ENCODE peak calls at places on chromosomes 4 and X, in eight cellular contexts. C is BE2C, Y is tibial nerve, E is RWPE1, L is neural crest cell, Z is colonic mucosa, P is lower leg skin, O is Calu3. D is an unnamed sample.

GRCh38 chr4:80492761-80493160 is 157.2 kb downstream of the CFAP299 start:
- DNase-seq in Y (no peak), O (peak), Z (peak), L (no peak), C (no peak), P (no peak), E (no peak), D (no peak)

GRCh38 chr4:156779046-156779445 is 192.6 kb downstream of the PDGFC start:
- DNase-seq in Y (no peak), L (no peak), P (no peak), O (no peak), C (no peak), E (no peak), Z (no peak), D (no peak)

GRCh38 chr4:172787117-172787516 is 381.5 kb upstream of the GALNT7 start:
- DNase-seq in L (no peak), Z (no peak), C (no peak), Y (no peak), O (no peak), E (no peak), P (no peak), D (no peak)

GRCh38 chr4:2802618-2803531 is 10.0 kb downstream of the SH3BP2 start:
- DNase-seq in Z (no peak), Y (no peak), P (no peak), L (no peak), C (no peak), E (no peak), O (no peak), D (no peak)

GRCh38 chr4:16820304-16820703 is 78.1 kb downstream of the LDB2 start:
- DNase-seq in Z (no peak), Y (no peak), C (no peak), L (no peak), P (no peak), O (no peak), E (no peak), D (no peak)

GRCh38 chrX:44382871-44383270 is 39.4 kb upstream of the EFHC2 start:
- DNase-seq in O (no peak), E (no peak), Y (no peak), C (no peak), Z (no peak), L (no peak), P (no peak), D (no peak)

GRCh38 chrX:153732406-153732805 is 7.8 kb downstream of the ABCD1 start:
- DNase-seq in E (peak), Z (no peak), O (no peak), L (no peak), C (no peak), P (no peak), Y (no peak), D (no peak)

GRCh38 chrX:68878977-68879376 is 50.2 kb downstream of the EFNB1 start:
- DNase-seq in O (no peak), Z (no peak), P (peak), E (peak), Y (no peak), L (no peak), C (no peak), D (no peak)

GRCh38 chrX:40152706-40153334 is 55.1 kb upstream of the BCOR start:
- DNase-seq in E (no peak), Z (peak), C (peak), Y (no peak), L (peak), O (peak), P (no peak), D (no peak)

GRCh38 chr4:23999714-24000113 is 109.9 kb upstream of the PPARGC1A start:
- DNase-seq in E (peak), Y (no peak), C (no peak), O (no peak), L (no peak), Z (no peak), P (no peak), D (no peak)

GRCh38 chrX:54043084-54043483 is 1.2 kb downstream of the PHF8 start:
- DNase-seq in C (no peak), Y (no peak), O (no peak), P (no peak), L (no peak), E (no peak), Z (no peak), D (no peak)

GRCh38 chr4:961651-962230 is 11.6 kb downstream of the DGKQ start:
- DNase-seq in P (no peak), E (peak), Z (peak), L (no peak), O (no peak), C (no peak), Y (no peak), D (no peak)
- TF ChIP-seq CTCF in P (no peak), E (no peak), Z (no peak), L (no peak), O (no peak), C (no peak), Y (no peak), D (no peak)

DNA sequence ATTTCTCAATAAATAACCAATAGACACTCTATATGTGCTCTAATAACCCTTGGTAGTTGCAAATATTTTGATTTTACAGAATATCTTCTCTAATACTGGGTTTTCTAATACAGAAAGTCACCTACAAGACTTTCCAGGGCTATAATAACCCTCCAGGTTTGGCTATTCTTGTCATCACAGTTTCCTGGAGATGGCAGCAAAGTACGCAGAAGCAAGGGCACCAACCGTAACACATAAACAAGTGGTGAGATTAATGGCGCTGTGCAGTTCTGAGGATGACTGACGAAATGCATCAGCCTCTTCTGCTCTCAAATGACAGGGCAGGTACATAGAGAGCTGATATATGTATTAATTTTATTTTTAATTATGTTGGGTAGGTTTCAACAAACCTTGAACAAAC is 122.4 kb downstream of the C4orf33 start:
- DNase-seq in L (no peak), P (no peak), E (no peak), Y (no peak), Z (peak), O (peak), C (peak), D (peak)
- TF ChIP-seq CTCF in L (no peak), P (no peak), E (peak), Y (no peak), Z (peak), O (no peak), C (peak), D (peak)

DNA sequence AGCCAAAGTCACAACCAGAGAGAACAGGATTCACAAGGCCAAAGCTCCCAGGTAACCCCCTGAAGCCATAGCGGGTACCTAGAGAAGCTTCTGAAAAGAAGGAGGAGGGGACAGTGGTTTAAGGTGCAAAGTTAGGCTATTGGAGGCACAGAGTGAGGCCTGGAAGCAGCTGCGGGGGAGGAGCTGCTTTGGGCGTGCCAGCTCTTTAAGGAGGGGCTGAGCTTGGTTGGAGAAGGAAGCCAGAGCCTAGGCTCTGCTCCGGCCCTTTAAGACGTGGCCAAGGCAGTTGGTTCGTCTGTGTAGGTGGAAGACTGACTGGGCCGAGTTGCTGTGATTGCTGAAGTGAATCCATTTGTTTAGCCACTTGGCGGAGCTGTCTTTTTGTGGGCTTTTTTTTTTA is 1.5 kb downstream of the KLF8 start:
- DNase-seq in Z (peak), L (no peak), C (no peak), O (no peak), E (no peak), Y (peak), P (peak), D (peak)
- TF ChIP-seq CTCF in Z (no peak), L (peak), C (no peak), O (no peak), E (no peak), Y (no peak), P (no peak), D (no peak)

GRCh38 chrX:18893536-18893935 is 90.4 kb downstream of the PHKA2 start:
- DNase-seq in P (no peak), Z (no peak), Y (no peak), L (no peak), O (no peak), E (no peak), C (no peak), D (no peak)

GRCh38 chrX:18896680-18897544 is 87.0 kb downstream of the PHKA2 start:
- DNase-seq in C (no peak), P (no peak), E (no peak), Y (no peak), L (no peak), O (no peak), Z (no peak), D (no peak)

GRCh38 chrX:18894156-18894555 is 89.8 kb downstream of the PHKA2 start:
- DNase-seq in Z (no peak), E (no peak), O (no peak), Y (no peak), C (no peak), L (no peak), P (no peak), D (no peak)

GRCh38 chrX:18897611-18898010 is 86.3 kb downstream of the PHKA2 start:
- DNase-seq in C (no peak), P (no peak), E (no peak), L (no peak), O (no peak), Z (no peak), Y (no peak), D (no peak)

GRCh38 chrX:18895157-18895952 is 88.6 kb downstream of the PHKA2 start:
- DNase-seq in P (no peak), Y (peak), C (no peak), Z (no peak), E (peak), O (no peak), L (no peak), D (no peak)
- TF ChIP-seq CTCF in P (no peak), Y (peak), C (no peak), Z (no peak), E (peak), O (no peak), L (no peak), D (no peak)

GRCh38 chr4:11623726-11624037 is 195.0 kb upstream of the HS3ST1 start:
- DNase-seq in Z (peak), O (peak), E (no peak), P (no peak), C (no peak), Y (no peak), L (no peak), D (no peak)
- TF ChIP-seq CTCF in Z (peak), O (no peak), E (no peak), P (no peak), C (no peak), Y (no peak), L (peak), D (peak)

GRCh38 chrX:73849054-73849453 is 286.1 kb downstream of the CHIC1 start:
- DNase-seq in Z (no peak), Y (no peak), E (no peak), L (no peak), O (no peak), C (no peak), P (no peak), D (no peak)

GRCh38 chrX:73852022-73852421 is 289.0 kb downstream of the CHIC1 start:
- DNase-seq in Y (no peak), O (no peak), E (no peak), Z (no peak), C (no peak), L (no peak), P (no peak), D (no peak)

GRCh38 chrX:73847991-73848390 is 285.0 kb downstream of the CHIC1 start:
- DNase-seq in Z (no peak), E (no peak), Y (no peak), P (no peak), C (no peak), L (no peak), O (no peak), D (no peak)

GRCh38 chrX:73851014-73852009 is 288.3 kb downstream of the CHIC1 start:
- DNase-seq in C (no peak), P (no peak), O (no peak), E (no peak), Z (peak), Y (no peak), L (no peak), D (peak)

DNA sequence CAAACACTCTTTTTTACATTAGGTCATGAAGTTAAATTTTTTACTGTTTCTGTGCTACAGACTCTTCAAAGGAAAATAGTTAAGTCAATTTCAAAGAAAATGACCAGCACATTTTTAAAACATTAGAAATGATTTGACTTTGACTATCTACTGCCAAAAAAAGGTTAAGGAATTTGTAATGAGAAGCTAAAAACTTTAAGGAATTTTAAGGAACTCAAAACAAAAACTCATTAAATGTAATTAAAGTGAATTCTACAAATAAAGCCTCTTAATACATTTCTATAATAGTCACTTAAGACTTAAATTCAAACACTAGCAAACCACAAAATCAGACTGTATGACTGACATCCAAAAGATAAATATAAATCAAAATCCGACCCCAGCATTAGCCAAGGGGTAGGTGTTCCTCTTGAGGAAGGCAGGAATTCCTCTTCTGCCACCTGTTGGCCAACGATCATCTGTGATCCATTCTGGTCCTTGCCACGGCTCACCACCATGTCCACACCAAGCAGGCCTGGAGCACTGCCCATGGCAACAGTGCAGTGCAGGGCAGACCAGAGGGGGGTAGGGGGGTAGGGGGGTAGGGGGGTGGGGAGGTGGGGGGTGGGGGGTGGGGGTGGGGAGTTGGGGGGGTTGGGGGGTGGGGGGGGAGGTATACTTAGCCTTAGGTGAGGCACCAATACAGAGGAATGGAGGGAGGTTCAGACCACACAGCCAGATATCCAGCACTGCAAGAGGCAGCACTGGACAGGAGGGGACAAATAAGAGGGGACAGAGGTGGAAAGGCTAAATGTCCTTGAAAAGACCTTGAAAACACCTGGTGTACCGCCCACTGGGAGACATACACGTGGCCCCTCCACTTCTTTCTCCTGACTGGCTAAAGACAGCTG is 287.4 kb downstream of the CHIC1 start:
- DNase-seq in Z (peak), P (no peak), C (peak), E (peak), O (peak), Y (no peak), L (no peak), D (no peak)
- TF ChIP-seq CTCF in Z (no peak), P (no peak), C (peak), E (no peak), O (no peak), Y (no peak), L (peak), D (no peak)

DNA sequence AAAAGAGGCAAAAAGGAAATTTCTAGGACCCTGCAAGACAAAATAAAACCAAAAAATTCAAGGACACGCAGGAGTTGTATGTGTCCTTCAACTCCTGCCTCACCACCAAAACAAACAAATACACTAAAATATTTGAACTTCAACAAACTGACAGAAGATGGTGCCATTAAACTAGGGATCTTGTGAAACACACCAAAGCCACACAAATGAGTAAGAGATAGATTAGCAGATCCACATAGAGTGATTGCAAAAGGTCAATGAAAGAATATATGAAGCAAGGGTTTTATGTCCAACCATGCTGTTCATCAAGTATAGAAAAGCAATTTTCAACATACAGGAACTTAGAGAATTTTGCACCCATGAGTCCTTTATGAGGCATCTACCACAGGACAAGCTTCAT is 40.1 kb upstream of the SCML1 start:
- DNase-seq in Y (no peak), Z (no peak), E (no peak), L (no peak), C (no peak), P (no peak), O (no peak), D (no peak)
- TF ChIP-seq CTCF in Y (no peak), Z (no peak), E (no peak), L (peak), C (no peak), P (no peak), O (no peak), D (no peak)

GRCh38 chr4:21879187-21879586 is 69.4 kb downstream of the KCNIP4 start:
- DNase-seq in Y (no peak), L (no peak), E (no peak), Z (no peak), C (peak), O (peak), P (no peak), D (no peak)
- TF ChIP-seq CTCF in Y (no peak), L (no peak), E (no peak), Z (no peak), C (peak), O (no peak), P (no peak), D (no peak)

DNA sequence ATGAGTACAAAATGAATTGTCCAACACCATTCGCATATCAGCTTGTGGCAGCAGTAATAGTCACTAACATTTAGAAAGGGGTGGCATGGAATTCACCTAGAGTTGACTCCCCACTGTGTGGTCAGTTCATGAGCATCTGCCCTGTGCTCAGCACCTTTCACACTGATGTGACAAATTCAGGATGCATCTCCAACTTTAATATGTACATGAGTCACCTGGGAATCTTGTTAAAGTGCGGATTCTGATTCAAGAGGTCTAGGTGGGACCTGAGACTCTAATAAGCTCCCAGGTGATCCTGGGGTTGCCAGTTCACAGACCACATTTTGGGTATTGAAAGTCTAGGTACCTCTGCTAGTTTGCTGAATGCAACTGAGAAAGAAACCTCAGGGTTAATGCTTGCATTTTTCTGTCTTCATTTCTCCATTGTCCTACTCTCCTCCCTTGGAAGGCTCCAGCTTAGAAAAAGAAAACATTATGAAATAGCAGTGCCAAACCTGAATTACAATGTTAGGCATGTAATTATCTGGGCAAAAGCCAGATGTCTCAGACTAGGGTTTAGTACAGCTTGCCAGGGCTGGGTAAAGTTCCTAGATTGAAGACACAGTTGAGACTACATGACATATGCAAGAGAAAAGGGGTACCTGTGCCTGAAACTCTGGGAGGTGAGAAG is 32.7 kb downstream of the TMSB4X start:
- DNase-seq in E (no peak), P (no peak), Y (no peak), Z (no peak), C (no peak), O (no peak), L (no peak), D (no peak)
- TF ChIP-seq CTCF in E (no peak), P (no peak), Y (no peak), Z (no peak), C (no peak), O (no peak), L (no peak), D (no peak)

GRCh38 chrX:120378570-120378969 is 16.7 kb downstream of the ATP1B4 start:
- DNase-seq in E (no peak), O (no peak), C (no peak), Z (no peak), P (no peak), L (no peak), Y (no peak), D (no peak)

GRCh38 chrX:120377179-120377578 is 15.3 kb downstream of the ATP1B4 start:
- DNase-seq in E (no peak), O (no peak), P (no peak), Z (no peak), C (no peak), L (no peak), Y (no peak), D (no peak)

GRCh38 chrX:120380699-120381098 is 18.8 kb downstream of the ATP1B4 start:
- DNase-seq in C (no peak), L (no peak), E (peak), Z (no peak), O (peak), P (no peak), Y (no peak), D (no peak)
- TF ChIP-seq CTCF in C (peak), L (peak), E (peak), Z (no peak), O (peak), P (no peak), Y (peak), D (no peak)